ENCODE peak calls at places on chromosomes 12 and 14, in six cellular contexts. One of them, this sample, is unnamed.

GRCh38 chr14:52551696-52552062 is 626 bp downstream of the TXNDC16 start:
- DNase-seq in neural crest cell: no peak
- DNase-seq in ELR: peak
- DNase-seq in activated naive CD4-positive, alpha-beta T cell treated with Interleukin-2 at 50 U/mL for 16 hours: no peak
- DNase-seq in HEK293T: no peak
- DNase-seq in HS-5: no peak
- DNase-seq in this sample: peak

GRCh38 chr12:81327458-81327857 is 249.6 kb downstream of the ACSS3 start:
- DNase-seq in HEK293T: no peak
- DNase-seq in activated naive CD4-positive, alpha-beta T cell treated with Interleukin-2 at 50 U/mL for 16 hours: no peak
- DNase-seq in ELR: no peak
- DNase-seq in HS-5: no peak
- DNase-seq in neural crest cell: no peak
- DNase-seq in this sample: no peak

GRCh38 chr14:33062881-33063280 is 124.2 kb downstream of the NPAS3 start:
- DNase-seq in HEK293T: no peak
- DNase-seq in HS-5: peak
- DNase-seq in neural crest cell: no peak
- DNase-seq in ELR: peak
- DNase-seq in activated naive CD4-positive, alpha-beta T cell treated with Interleukin-2 at 50 U/mL for 16 hours: no peak
- DNase-seq in this sample: peak

GRCh38 chr14:22538671-22539228 is 50.3 kb downstream of the DAD1 start:
- DNase-seq in activated naive CD4-positive, alpha-beta T cell treated with Interleukin-2 at 50 U/mL for 16 hours: no peak
- DNase-seq in neural crest cell: no peak
- DNase-seq in HS-5: no peak
- DNase-seq in HEK293T: no peak
- DNase-seq in ELR: no peak
- DNase-seq in this sample: no peak

GRCh38 chr12:109130755-109131521 is 14.6 kb downstream of the ACACB start:
- DNase-seq in ELR: no peak
- DNase-seq in HEK293T: no peak
- DNase-seq in HS-5: no peak
- DNase-seq in activated naive CD4-positive, alpha-beta T cell treated with Interleukin-2 at 50 U/mL for 16 hours: no peak
- DNase-seq in neural crest cell: no peak
- DNase-seq in this sample: peak

GRCh38 chr12:123939716-123940626 is 32.7 kb downstream of the CCDC92 start:
- DNase-seq in HS-5: no peak
- DNase-seq in HEK293T: no peak
- DNase-seq in ELR: no peak
- DNase-seq in activated naive CD4-positive, alpha-beta T cell treated with Interleukin-2 at 50 U/mL for 16 hours: no peak
- DNase-seq in neural crest cell: no peak
- DNase-seq in this sample: no peak

GRCh38 chr14:100193417-100194357 is 34.2 kb upstream of the DEGS2 start:
- DNase-seq in ELR: peak
- DNase-seq in HS-5: no peak
- DNase-seq in neural crest cell: peak
- DNase-seq in activated naive CD4-positive, alpha-beta T cell treated with Interleukin-2 at 50 U/mL for 16 hours: no peak
- DNase-seq in HEK293T: no peak
- DNase-seq in this sample: no peak

GRCh38 chr12:108833355-108833733 is 24.0 kb downstream of the SSH1 start:
- DNase-seq in HEK293T: no peak
- DNase-seq in activated naive CD4-positive, alpha-beta T cell treated with Interleukin-2 at 50 U/mL for 16 hours: no peak
- DNase-seq in neural crest cell: no peak
- DNase-seq in HS-5: peak
- DNase-seq in ELR: peak
- DNase-seq in this sample: peak

GRCh38 chr12:105986779-105987686 is 151.7 kb downstream of the NUAK1 start:
- DNase-seq in HS-5: peak
- DNase-seq in neural crest cell: no peak
- DNase-seq in activated naive CD4-positive, alpha-beta T cell treated with Interleukin-2 at 50 U/mL for 16 hours: no peak
- DNase-seq in HEK293T: no peak
- DNase-seq in ELR: peak
- DNase-seq in this sample: no peak

This sample was measured in cardiac muscle cell.